ENCODE peak calls at places on chromosomes 16 and 17, in five cellular contexts. One of them, this sample, is unnamed.

GRCh38 chr17:18257747-18258355 is 687 bp downstream of the FLII start:
- DNase-seq in GM23248: peak
- DNase-seq in fibroblast of lung: peak
- DNase-seq in astrocyte: peak
- DNase-seq in mammary epithelial cell: peak
- DNase-seq in this sample: peak

GRCh38 chr16:57475711-57476339 is 10.5 kb downstream of the DOK4 start:
- DNase-seq in fibroblast of lung: peak
- DNase-seq in mammary epithelial cell: no peak
- DNase-seq in GM23248: peak
- DNase-seq in astrocyte: peak
- DNase-seq in this sample: peak

GRCh38 chr17:40541060-40541872 is 24.0 kb downstream of the CCR7 start:
- DNase-seq in astrocyte: no peak
- DNase-seq in mammary epithelial cell: no peak
- DNase-seq in fibroblast of lung: no peak
- DNase-seq in GM23248: no peak
- DNase-seq in this sample: no peak

GRCh38 chr17:18219016-18219415 is 6.4 kb upstream of the LLGL1 start:
- DNase-seq in fibroblast of lung: peak
- DNase-seq in astrocyte: peak
- DNase-seq in GM23248: peak
- DNase-seq in mammary epithelial cell: no peak
- DNase-seq in this sample: peak

GRCh38 chr17:15092762-15093161 is 172.4 kb downstream of the PMP22 start:
- DNase-seq in GM23248: peak
- DNase-seq in fibroblast of lung: peak
- DNase-seq in mammary epithelial cell: peak
- DNase-seq in astrocyte: no peak
- DNase-seq in this sample: no peak

GRCh38 chr16:30756781-30757100 is 5.1 kb downstream of the CFAP119 start:
- DNase-seq in fibroblast of lung: no peak
- DNase-seq in mammary epithelial cell: no peak
- DNase-seq in astrocyte: no peak
- DNase-seq in GM23248: no peak
- DNase-seq in this sample: no peak

GRCh38 chr17:33038740-33039139 is 47.1 kb downstream of the SPACA3 start:
- DNase-seq in fibroblast of lung: peak
- DNase-seq in astrocyte: peak
- DNase-seq in mammary epithelial cell: peak
- DNase-seq in GM23248: peak
- DNase-seq in this sample: peak

GRCh38 chr16:22927306-22927705 is 113.3 kb downstream of the HS3ST2 start:
- DNase-seq in fibroblast of lung: no peak
- DNase-seq in mammary epithelial cell: no peak
- DNase-seq in astrocyte: no peak
- DNase-seq in GM23248: no peak
- DNase-seq in this sample: no peak

GRCh38 chr16:69179255-69180010 is 7.5 kb upstream of the SNTB2 start:
- DNase-seq in astrocyte: peak
- DNase-seq in mammary epithelial cell: peak
- DNase-seq in GM23248: peak
- DNase-seq in fibroblast of lung: peak
- DNase-seq in this sample: peak

GRCh38 chr17:69417545-69418483 is 3.3 kb downstream of the MAP2K6 start:
- DNase-seq in GM23248: no peak
- DNase-seq in mammary epithelial cell: no peak
- DNase-seq in fibroblast of lung: no peak
- DNase-seq in astrocyte: no peak
- DNase-seq in this sample: no peak

GRCh38 chr16:84643180-84643583 is 5.1 kb upstream of the KLHL36 start:
- DNase-seq in GM23248: peak
- DNase-seq in astrocyte: peak
- DNase-seq in fibroblast of lung: peak
- DNase-seq in mammary epithelial cell: peak
- DNase-seq in this sample: peak

GRCh38 chr16:11560701-11561439 is 25.8 kb downstream of the LITAF start:
- DNase-seq in GM23248: no peak
- DNase-seq in mammary epithelial cell: peak
- DNase-seq in fibroblast of lung: peak
- DNase-seq in astrocyte: no peak
- DNase-seq in this sample: peak

GRCh38 chr17:81808778-81809555 is 5.0 kb downstream of the GCGR start:
- DNase-seq in GM23248: no peak
- DNase-seq in mammary epithelial cell: no peak
- DNase-seq in fibroblast of lung: no peak
- DNase-seq in astrocyte: no peak
- DNase-seq in this sample: no peak

GRCh38 chr16:57826040-57826434 is 23.7 kb upstream of the KIFC3 start:
- DNase-seq in mammary epithelial cell: no peak
- DNase-seq in GM23248: no peak
- DNase-seq in fibroblast of lung: no peak
- DNase-seq in astrocyte: no peak
- DNase-seq in this sample: no peak

GRCh38 chr17:31740611-31741082 is 118.4 kb downstream of the COPRS start:
- DNase-seq in fibroblast of lung: peak
- DNase-seq in astrocyte: peak
- DNase-seq in mammary epithelial cell: no peak
- DNase-seq in GM23248: peak
- DNase-seq in this sample: peak

GRCh38 chr17:31907342-31907975 is 6.0 kb upstream of the UTP6 start:
- DNase-seq in GM23248: peak
- DNase-seq in mammary epithelial cell: peak
- DNase-seq in astrocyte: peak
- DNase-seq in fibroblast of lung: peak
- DNase-seq in this sample: no peak

GRCh38 chr16:7398536-7398935 is 65.9 kb downstream of the RBFOX1 start:
- DNase-seq in fibroblast of lung: no peak
- DNase-seq in mammary epithelial cell: no peak
- DNase-seq in GM23248: no peak
- DNase-seq in astrocyte: no peak
- DNase-seq in this sample: no peak

GRCh38 chr16:19008245-19008644 is 24.5 kb downstream of the TMC7 start:
- DNase-seq in fibroblast of lung: peak
- DNase-seq in astrocyte: peak
- DNase-seq in mammary epithelial cell: peak
- DNase-seq in GM23248: peak
- DNase-seq in this sample: peak

GRCh38 chr16:56145369-56145768 is 45.9 kb upstream of the GNAO1 start:
- DNase-seq in fibroblast of lung: no peak
- DNase-seq in astrocyte: no peak
- DNase-seq in GM23248: no peak
- DNase-seq in mammary epithelial cell: no peak
- DNase-seq in this sample: no peak

GRCh38 chr16:13168091-13168572 is 266.7 kb downstream of the SHISA9 start:
- DNase-seq in astrocyte: no peak
- DNase-seq in mammary epithelial cell: peak
- DNase-seq in GM23248: no peak
- DNase-seq in fibroblast of lung: no peak
- DNase-seq in this sample: no peak

GRCh38 chr16:5062051-5062450 is 3.7 kb downstream of the C16orf89 start:
- DNase-seq in mammary epithelial cell: no peak
- DNase-seq in GM23248: no peak
- DNase-seq in fibroblast of lung: no peak
- DNase-seq in astrocyte: no peak
- DNase-seq in this sample: no peak

GRCh38 chr16:31074814-31075183 is 577 bp downstream of the ZNF646 start:
- DNase-seq in fibroblast of lung: no peak
- DNase-seq in astrocyte: no peak
- DNase-seq in mammary epithelial cell: peak
- DNase-seq in GM23248: peak
- DNase-seq in this sample: no peak

GRCh38 chr16:47460301-47460754 is 535 bp downstream of the ITFG1 start:
- DNase-seq in mammary epithelial cell: no peak
- DNase-seq in GM23248: peak
- DNase-seq in fibroblast of lung: no peak
- DNase-seq in astrocyte: peak
- DNase-seq in this sample: peak

GRCh38 chr17:5773942-5774341 is 189.6 kb upstream of the NLRP1 start:
- DNase-seq in fibroblast of lung: no peak
- DNase-seq in astrocyte: no peak
- DNase-seq in mammary epithelial cell: no peak
- DNase-seq in GM23248: no peak
- DNase-seq in this sample: no peak

GRCh38 chr16:67190448-67191399 is 788 bp upstream of the EXOC3L1 start:
- DNase-seq in mammary epithelial cell: no peak
- DNase-seq in fibroblast of lung: peak
- DNase-seq in astrocyte: no peak
- DNase-seq in GM23248: no peak
- DNase-seq in this sample: peak

GRCh38 chr16:65002265-65002664 is 119.6 kb downstream of the CDH11 start:
- DNase-seq in astrocyte: peak
- DNase-seq in GM23248: peak
- DNase-seq in fibroblast of lung: peak
- DNase-seq in mammary epithelial cell: no peak
- DNase-seq in this sample: peak

GRCh38 chr17:81556863-81557262 is 4.7 kb upstream of the FAAP100 start:
- DNase-seq in mammary epithelial cell: no peak
- DNase-seq in GM23248: no peak
- DNase-seq in astrocyte: no peak
- DNase-seq in fibroblast of lung: no peak
- DNase-seq in this sample: no peak

GRCh38 chr16:85401370-85401916 is 211.7 kb upstream of the GSE1 start:
- DNase-seq in fibroblast of lung: no peak
- DNase-seq in mammary epithelial cell: no peak
- DNase-seq in GM23248: no peak
- DNase-seq in astrocyte: no peak
- DNase-seq in this sample: no peak

GRCh38 chr17:58334661-58335060 is 6.1 kb upstream of the TSPOAP1 start:
- DNase-seq in GM23248: no peak
- DNase-seq in astrocyte: no peak
- DNase-seq in fibroblast of lung: no peak
- DNase-seq in mammary epithelial cell: no peak
- DNase-seq in this sample: no peak

GRCh38 chr16:58461056-58461455 is 38.9 kb upstream of the NDRG4 start:
- DNase-seq in astrocyte: no peak
- DNase-seq in mammary epithelial cell: peak
- DNase-seq in GM23248: no peak
- DNase-seq in fibroblast of lung: no peak
- DNase-seq in this sample: no peak

DNA sequence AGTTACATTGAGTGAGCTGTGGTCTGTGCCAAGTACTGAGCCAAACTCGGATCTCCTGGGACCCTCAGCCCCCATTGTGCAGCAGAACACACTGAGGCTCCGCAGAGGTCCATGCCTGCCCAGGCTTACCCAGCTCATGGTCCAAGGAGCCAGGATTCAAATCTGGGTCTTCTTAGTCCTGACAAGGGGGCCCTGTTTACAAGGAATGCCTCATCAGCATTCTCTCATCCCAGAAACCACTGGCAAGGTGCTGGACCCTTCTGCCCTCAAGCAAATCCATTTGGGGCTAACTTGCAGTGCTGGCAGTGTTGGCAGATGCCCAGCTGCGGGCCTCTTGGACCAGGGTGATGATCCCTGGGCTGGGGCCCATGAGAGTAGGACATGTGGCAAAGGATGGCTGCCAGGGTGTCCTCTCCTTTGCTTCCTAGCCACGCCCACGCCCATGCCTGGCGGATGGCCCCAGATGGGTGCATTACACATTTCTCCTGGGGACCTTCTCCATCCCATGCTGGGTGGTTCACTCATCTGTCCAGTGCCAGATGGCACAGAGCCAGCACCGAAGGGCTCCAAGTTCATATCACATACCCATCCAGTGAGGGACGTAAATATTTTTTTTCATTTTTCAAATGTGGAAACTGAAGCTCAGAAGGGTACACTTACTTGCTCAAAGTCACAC is 117.7 kb downstream of the CMIP start:
- DNase-seq in GM23248: no peak
- DNase-seq in fibroblast of lung: no peak
- DNase-seq in mammary epithelial cell: no peak
- DNase-seq in astrocyte: no peak
- DNase-seq in this sample: no peak
- H2AFZ ChIP-seq in GM23248: no peak
- H2AFZ ChIP-seq in fibroblast of lung: no peak
- H2AFZ ChIP-seq in mammary epithelial cell: no peak
- H2AFZ ChIP-seq in astrocyte: no peak
- H2AFZ ChIP-seq in this sample: no peak

GRCh38 chr17:42438600-42439567 is 15.8 kb upstream of the CAVIN1 start:
- DNase-seq in astrocyte: no peak
- DNase-seq in fibroblast of lung: no peak
- DNase-seq in mammary epithelial cell: no peak
- DNase-seq in GM23248: peak
- DNase-seq in this sample: no peak

GRCh38 chr17:42436401-42436800 is 13.3 kb upstream of the CAVIN1 start:
- DNase-seq in GM23248: peak
- DNase-seq in mammary epithelial cell: peak
- DNase-seq in astrocyte: peak
- DNase-seq in fibroblast of lung: peak
- DNase-seq in this sample: peak

DNA sequence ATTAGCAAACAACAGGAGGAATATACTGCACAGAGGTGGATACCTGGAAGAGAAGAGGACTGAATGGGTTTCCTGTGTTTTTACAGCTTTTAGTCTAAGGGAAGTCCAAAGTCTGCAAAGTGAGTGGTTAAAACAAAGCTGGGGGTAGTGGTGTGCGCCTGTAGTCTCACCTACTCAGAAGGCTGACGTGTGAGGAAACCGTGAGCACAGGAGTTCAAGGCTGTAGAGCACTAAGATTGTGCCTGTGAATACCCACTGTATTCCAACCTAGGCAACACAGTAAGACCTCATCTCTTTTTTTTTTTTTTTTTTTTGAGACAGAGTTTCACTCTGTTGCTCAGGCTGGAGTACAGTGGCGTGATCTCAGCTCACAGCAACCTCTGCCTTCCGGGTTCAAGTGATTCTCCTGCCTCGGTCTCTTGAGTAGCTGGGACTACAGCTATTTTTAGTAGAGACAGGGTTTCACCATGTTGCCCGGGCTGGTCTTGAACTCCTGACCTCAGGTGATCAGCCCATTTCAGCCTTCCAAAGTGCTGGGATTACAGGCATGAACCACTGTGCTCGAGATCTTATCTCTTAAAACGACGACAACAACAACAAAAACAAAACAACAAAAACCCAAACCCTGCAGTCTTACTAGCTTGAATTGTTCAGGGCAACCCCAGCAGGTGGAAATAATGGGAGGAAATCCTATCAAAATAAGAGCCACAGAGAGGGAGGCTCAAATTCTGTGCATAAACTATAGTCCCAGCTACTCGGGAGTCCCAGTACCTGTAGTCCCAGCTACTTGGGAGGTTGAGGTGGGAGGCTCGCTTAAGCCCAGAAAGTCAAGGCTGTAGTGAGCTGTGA is 16.7 kb upstream of the ATP6V0A1 start:
- DNase-seq in fibroblast of lung: no peak
- DNase-seq in GM23248: no peak
- DNase-seq in astrocyte: no peak
- DNase-seq in mammary epithelial cell: no peak
- DNase-seq in this sample: no peak
- H3K9ac ChIP-seq in fibroblast of lung: no peak
- H3K9ac ChIP-seq in GM23248: no peak
- H3K9ac ChIP-seq in astrocyte: no peak
- H3K9ac ChIP-seq in mammary epithelial cell: no peak
- H3K9ac ChIP-seq in this sample: no peak

GRCh38 chr16:83517398-83517797 is 290.4 kb upstream of the HSBP1 start:
- DNase-seq in mammary epithelial cell: peak
- DNase-seq in fibroblast of lung: no peak
- DNase-seq in astrocyte: no peak
- DNase-seq in GM23248: no peak
- DNase-seq in this sample: no peak
- H2AFZ ChIP-seq in mammary epithelial cell: no peak
- H2AFZ ChIP-seq in fibroblast of lung: no peak
- H2AFZ ChIP-seq in astrocyte: no peak
- H2AFZ ChIP-seq in GM23248: no peak
- H2AFZ ChIP-seq in this sample: no peak

GRCh38 chr17:12789976-12790805 is 893 bp downstream of the ARHGAP44 start:
- DNase-seq in GM23248: no peak
- DNase-seq in mammary epithelial cell: no peak
- DNase-seq in astrocyte: no peak
- DNase-seq in fibroblast of lung: no peak
- DNase-seq in this sample: no peak
- H3K9ac ChIP-seq in GM23248: no peak
- H3K9ac ChIP-seq in mammary epithelial cell: no peak
- H3K9ac ChIP-seq in astrocyte: peak
- H3K9ac ChIP-seq in fibroblast of lung: no peak
- H3K9ac ChIP-seq in this sample: peak

This sample was measured in mesenchymal stem cell.